ENCODE peak calls at places on chromosomes 13 and 19, in seven cellular contexts. T is ascending aorta, K is mesendoderm, H is aorta, S is ovary, Y is right lobe of liver, M is esophagus squamous epithelium. R is an unnamed sample.
A peak's percentile ranks its signal among the peaks of the same experiment; 100 is the strongest.

GRCh38 chr13:28819748-28820098 is 416 bp upstream of the MTUS2 start:
- DNase-seq in M (no peak), T (no peak), H (peak; percentile 74), Y (peak; percentile 77), K (peak; percentile 77), S (peak; percentile 25), R (no peak)

GRCh38 chr13:113152894-113153809 is 5.3 kb upstream of the PROZ start:
- DNase-seq in K (peak; percentile 55), Y (peak; percentile 74), S (peak; percentile 76), H (peak; percentile 68), M (no peak), T (no peak), R (peak; percentile 73)

GRCh38 chr13:110421696-110422395 is 114.8 kb downstream of the COL4A2 start:
- DNase-seq in S (no peak), Y (no peak), H (no peak), K (no peak), M (no peak), T (no peak), R (no peak)

GRCh38 chr13:30850867-30851211 is 55.2 kb upstream of the MEDAG start:
- DNase-seq in S (no peak), Y (no peak), M (no peak), T (no peak), K (no peak), H (no peak), R (no peak)

GRCh38 chr13:34817246-34817645 is 124.8 kb upstream of the NBEA start:
- DNase-seq in Y (no peak), H (no peak), S (no peak), T (no peak), M (no peak), K (no peak), R (no peak)

GRCh38 chr19:7681336-7682174 is 922 bp downstream of the TRAPPC5 start:
- DNase-seq in Y (peak; percentile 86), H (peak; percentile 88), M (peak; percentile 46), T (peak; percentile 39), K (peak; percentile 95), S (peak; percentile 67), R (peak; percentile 87)

GRCh38 chr13:103833453-103833852 is 767.2 kb upstream of the SLC10A2 start:
- DNase-seq in S (no peak), K (no peak), Y (no peak), M (no peak), T (no peak), H (no peak), R (no peak)

GRCh38 chr13:51955281-51955771 is 55.9 kb downstream of the ATP7B start:
- DNase-seq in M (no peak), T (no peak), Y (no peak), H (no peak), K (no peak), S (no peak), R (no peak)

GRCh38 chr19:16627194-16627927 is 643 bp downstream of the MED26 start:
- DNase-seq in T (no peak), M (no peak), Y (peak; percentile 57), S (peak; percentile 45), H (peak; percentile 60), K (peak; percentile 34), R (no peak)

GRCh38 chr13:64239372-64239771 is 2823.7 kb upstream of the PCDH20 start:
- DNase-seq in K (peak; percentile 11), Y (no peak), H (no peak), S (no peak), T (no peak), M (no peak), R (no peak)

GRCh38 chr13:38008636-38009035 is 139.1 kb upstream of the TRPC4 start:
- DNase-seq in K (no peak), Y (no peak), T (no peak), S (no peak), M (no peak), H (no peak), R (no peak)

GRCh38 chr13:110055089-110055488 is 251.9 kb downstream of the COL4A1 start:
- DNase-seq in S (no peak), K (no peak), H (no peak), T (no peak), Y (no peak), M (no peak), R (no peak)

GRCh38 chr13:57311009-57311586 is 144.1 kb downstream of the PRR20E start:
- DNase-seq in T (no peak), M (no peak), H (no peak), K (peak; percentile 47), Y (no peak), S (no peak), R (no peak)

GRCh38 chr19:1884719-1885334 is 469 bp downstream of the ABHD17A start:
- DNase-seq in K (no peak), S (no peak), M (no peak), H (no peak), Y (peak; percentile 56), T (no peak), R (no peak)

GRCh38 chr19:51590441-51590840 is 19.4 kb downstream of the ZNF175 start:
- DNase-seq in H (no peak), M (no peak), T (no peak), Y (no peak), S (no peak), K (no peak), R (no peak)

GRCh38 chr19:52734340-52734892 is 428 bp downstream of the ZNF611 start:
- DNase-seq in K (no peak), Y (peak; percentile 48), S (peak; percentile 57), M (no peak), H (no peak), T (no peak), R (no peak)

GRCh38 chr19:44973982-44974735 is 19.0 kb downstream of the CLPTM1 start:
- DNase-seq in H (no peak), S (no peak), Y (no peak), M (no peak), K (no peak), T (no peak), R (no peak)

DNA sequence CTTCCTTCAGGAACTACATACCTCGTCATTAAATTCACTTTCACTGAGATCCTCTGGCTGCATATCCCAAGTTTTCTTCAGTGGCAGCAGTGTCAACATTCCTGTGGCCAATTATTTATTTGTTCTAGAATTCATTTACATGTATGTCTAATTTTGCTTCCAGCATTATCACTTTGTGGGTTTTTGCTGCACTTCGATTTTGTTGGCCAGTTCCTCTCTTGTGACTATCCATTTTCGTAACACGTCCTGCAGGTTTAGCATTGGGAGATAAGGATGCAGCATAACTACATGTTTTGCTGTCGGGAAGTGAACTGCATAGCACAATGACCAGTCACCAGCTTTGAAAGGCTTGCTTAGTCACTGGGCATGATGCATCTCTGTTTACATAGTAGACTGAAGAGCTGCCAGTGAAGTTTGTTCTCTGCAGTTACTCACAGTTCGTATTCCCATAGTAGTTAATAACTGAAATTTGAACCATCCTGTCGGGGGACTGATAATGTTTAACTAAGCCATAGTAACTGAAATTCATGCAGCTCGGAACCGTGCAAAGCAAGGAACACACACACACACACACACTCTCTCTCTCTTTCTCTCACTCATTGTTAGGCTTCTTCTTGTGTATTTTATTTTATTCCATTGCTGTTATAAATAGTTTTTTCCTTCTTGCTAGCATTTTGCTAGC is 28.3 kb downstream of the ZNF507 start:
- DNase-seq in H (no peak), Y (peak; percentile 73), T (no peak), K (peak; percentile 92), S (no peak), M (no peak), R (peak; percentile 68)
- H3K27ac ChIP-seq in H (no peak overlapping the region), Y (peak overlapping the region; percentile 59), T (peak overlapping the region; percentile 68), K (no peak overlapping the region), S (no peak overlapping the region), M (peak overlapping the region; percentile 40), R (peak overlapping the region; percentile 46)

GRCh38 chr19:28705008-28705407 is 507.9 kb downstream of the UQCRFS1 start:
- DNase-seq in Y (no peak), K (peak; percentile 82), S (no peak), H (no peak), M (no peak), T (no peak), R (no peak)

GRCh38 chr19:28703400-28703956 is 509.5 kb downstream of the UQCRFS1 start:
- DNase-seq in M (no peak), S (no peak), H (no peak), Y (no peak), K (no peak), T (no peak), R (no peak)

GRCh38 chr19:28697308-28697707 is 515.6 kb downstream of the UQCRFS1 start:
- DNase-seq in K (no peak), T (no peak), M (no peak), S (no peak), H (no peak), Y (no peak), R (no peak)

GRCh38 chr19:28700176-28700575 is 512.8 kb downstream of the UQCRFS1 start:
- DNase-seq in M (no peak), T (no peak), H (no peak), S (no peak), Y (no peak), K (no peak), R (no peak)

DNA sequence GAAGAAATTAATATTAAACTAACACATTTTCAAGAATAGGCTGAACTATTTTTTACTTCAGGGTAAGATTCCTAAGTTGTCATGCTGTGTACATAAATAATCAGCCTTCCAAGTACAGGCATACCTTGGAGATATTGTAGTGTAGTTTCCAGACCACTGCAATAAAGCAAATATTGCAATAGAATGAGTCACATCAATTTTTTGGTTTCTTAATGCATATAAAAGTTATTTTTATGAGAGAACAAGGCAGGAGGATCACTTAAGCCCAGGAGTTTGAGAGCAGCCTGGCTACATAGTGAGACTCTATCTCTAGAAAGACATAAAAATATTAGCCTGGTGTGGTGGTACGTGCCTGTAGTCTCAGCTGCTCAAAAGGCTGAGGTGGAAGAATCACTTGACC is 511.5 kb downstream of the UQCRFS1 start:
- DNase-seq in T (no peak), S (no peak), K (no peak), M (no peak), Y (no peak), H (no peak), R (no peak)
- H3K4me3 ChIP-seq in T (no peak overlapping the region), S (no peak overlapping the region), K (no peak overlapping the region), M (no peak overlapping the region), Y (no peak overlapping the region), H (no peak overlapping the region), R (no peak overlapping the region)

DNA sequence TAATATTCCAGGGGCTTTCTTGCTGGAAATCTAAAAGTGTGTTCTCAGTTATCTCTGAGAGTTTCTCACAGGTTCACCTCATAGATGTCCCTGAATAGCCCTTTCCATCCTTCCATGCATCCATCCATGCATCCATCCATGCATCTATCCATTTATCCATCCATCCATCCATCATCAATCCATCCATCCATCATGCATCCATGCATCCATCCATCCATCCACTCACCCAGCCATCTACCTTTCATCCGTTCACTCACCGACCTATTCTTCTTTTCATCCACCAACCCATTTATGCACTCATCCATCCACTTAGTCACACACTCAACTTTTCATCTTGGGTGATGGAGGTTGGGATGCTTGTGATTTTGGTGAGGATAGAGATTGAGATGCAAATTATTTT is 7.4 kb upstream of the ADGRE3 start:
- DNase-seq in S (no peak), K (no peak), H (no peak), M (no peak), T (no peak), Y (no peak), R (no peak)
- H3K27ac ChIP-seq in S (no peak overlapping the region), K (no peak overlapping the region), H (no peak overlapping the region), M (no peak overlapping the region), T (no peak overlapping the region), Y (no peak overlapping the region), R (no peak overlapping the region)

DNA sequence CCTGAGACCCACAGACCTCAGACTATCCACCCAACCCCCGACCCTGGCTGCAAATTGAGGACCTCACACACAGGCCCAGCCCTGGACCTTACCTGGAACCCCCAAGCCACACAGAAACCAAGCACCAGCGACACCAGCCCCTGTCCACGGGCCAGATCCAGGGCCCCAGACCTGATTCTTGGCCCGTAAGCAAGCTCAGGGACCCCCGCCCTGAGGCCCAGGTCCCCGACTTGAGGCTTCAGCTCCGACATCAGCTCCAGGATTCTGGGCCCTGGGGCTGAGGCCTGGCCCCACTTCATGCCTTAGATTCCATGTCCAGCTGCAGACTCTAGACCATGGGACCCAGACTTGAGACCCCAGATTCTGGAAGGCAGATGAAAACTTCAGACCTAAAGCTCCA is 6.3 kb downstream of the TTYH1 start:
- DNase-seq in K (no peak), M (no peak), H (no peak), Y (no peak), T (no peak), S (no peak), R (no peak)
- H3K4me3 ChIP-seq in K (no peak overlapping the region), M (no peak overlapping the region), H (no peak overlapping the region), Y (no peak overlapping the region), T (no peak overlapping the region), S (no peak overlapping the region), R (no peak overlapping the region)